ENCODE peak calls at places on chromosomes 5 and 9, in eight cellular contexts. H is aorta; E is effector memory CD4-positive, alpha-beta T cell; O is IMR-90; F is colonic mucosa; J is DND-41; C is K562; A is AG04450. Y is an unnamed sample.

GRCh38 chr5:173397531-173397930 is 69.3 kb upstream of the STC2 start:
- DNase-seq in H (no peak), E (no peak), C (no peak), O (no peak), J (no peak), F (no peak), A (no peak), Y (no peak)

GRCh38 chr5:134127376-134127861 is 12.9 kb downstream of the TCF7 start:
- DNase-seq in E (peak; percentile 66), C (no peak), F (no peak), H (peak; percentile 82), O (peak; percentile 58), J (no peak), A (no peak), Y (no peak)

GRCh38 chr9:134060546-134060945 is 7.3 kb downstream of the BRD3 start:
- DNase-seq in C (no peak), H (no peak), A (no peak), O (no peak), J (no peak), E (no peak), F (no peak), Y (peak; percentile 3)

GRCh38 chr5:143495823-143496275 is 92.4 kb upstream of the NR3C1 start:
- DNase-seq in F (no peak), C (no peak), A (no peak), J (no peak), O (peak; percentile 81), H (no peak), E (no peak), Y (no peak)

GRCh38 chr5:167736992-167737391 is 554.5 kb upstream of the WWC1 start:
- DNase-seq in C (no peak), A (no peak), J (no peak), O (no peak), H (no peak), F (no peak), E (no peak), Y (no peak)

GRCh38 chr5:148924817-148925216 is 98.4 kb downstream of the ADRB2 start:
- DNase-seq in H (no peak), F (peak; percentile 78), J (no peak), A (no peak), O (no peak), E (no peak), C (no peak), Y (no peak)

GRCh38 chr5:169354263-169354662 is 53.3 kb upstream of the SLIT3 start:
- DNase-seq in C (no peak), J (no peak), F (no peak), A (no peak), O (peak; percentile 53), E (no peak), H (no peak), Y (no peak)

GRCh38 chr9:1001838-1002237 is 25.4 kb downstream of the DMRT3 start:
- DNase-seq in H (no peak), A (no peak), F (no peak), E (no peak), J (no peak), C (no peak), O (no peak), Y (no peak)

GRCh38 chr9:4299006-4299795 is 667 bp downstream of the GLIS3 start:
- DNase-seq in J (no peak), O (peak; percentile 50), F (peak; percentile 51), E (no peak), C (no peak), A (no peak), H (peak; percentile 81), Y (no peak)

GRCh38 chr5:91929522-91929817 is 546.4 kb upstream of the ARRDC3 start:
- DNase-seq in O (no peak), E (no peak), F (no peak), C (no peak), A (no peak), J (no peak), H (no peak), Y (no peak)

GRCh38 chr5:115209279-115209678 is 39.6 kb upstream of the TRIM36 start:
- DNase-seq in J (peak; percentile 21), C (no peak), E (no peak), A (no peak), H (no peak), O (peak; percentile 2), F (no peak), Y (no peak)

GRCh38 chr5:145689235-145689634 is 145.9 kb downstream of the PRELID2 start:
- DNase-seq in O (no peak), E (no peak), F (no peak), J (no peak), A (no peak), C (no peak), H (no peak), Y (no peak)

GRCh38 chr9:11025775-11026174 is 413.0 kb upstream of the PTPRD start:
- DNase-seq in A (no peak), E (no peak), F (no peak), H (no peak), C (no peak), O (no peak), J (no peak), Y (no peak)
- H3K9me3 ChIP-seq in A (peaks cover 12% of the 10 kb centered on the region), E (peaks cover 5% of the 10 kb centered on the region), F (no peaks in the 10 kb centered on the region), H (no peaks in the 10 kb centered on the region), C (no peaks in the 10 kb centered on the region), O (peaks cover 4% of the 10 kb centered on the region), J (no peaks in the 10 kb centered on the region), Y (no peaks in the 10 kb centered on the region)

DNA sequence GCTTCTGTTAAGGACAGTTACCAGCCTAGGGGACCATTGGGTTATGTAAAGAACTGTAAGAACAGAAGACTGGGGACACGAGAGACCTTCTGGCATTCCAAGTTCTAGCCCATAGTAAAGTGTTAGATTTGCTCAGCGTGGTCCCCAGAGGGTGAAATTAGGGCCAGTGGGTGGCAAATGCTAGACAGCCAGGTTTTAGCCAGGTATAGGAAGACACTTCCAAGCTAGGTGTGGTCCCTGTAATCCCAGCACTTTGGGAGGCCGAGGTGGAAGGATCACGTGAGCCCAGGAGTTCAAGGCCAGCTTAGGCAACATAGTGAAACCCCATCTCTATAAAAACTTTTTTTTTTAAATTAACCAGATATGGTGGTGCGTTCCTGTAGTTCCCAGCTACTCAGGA is 34.3 kb downstream of the ATPSCKMT start:
- DNase-seq in E (no peak), A (no peak), F (no peak), O (no peak), C (no peak), H (no peak), J (no peak), Y (no peak)
- H3K9me3 ChIP-seq in E (no peaks in the 10 kb centered on the region), A (no peaks in the 10 kb centered on the region), F (no peaks in the 10 kb centered on the region), O (no peaks in the 10 kb centered on the region), C (no peaks in the 10 kb centered on the region), H (no peaks in the 10 kb centered on the region), J (no peaks in the 10 kb centered on the region), Y (no peaks in the 10 kb centered on the region)

GRCh38 chr5:19229210-19229835 is 758.7 kb downstream of the CDH18 start:
- DNase-seq in O (no peak), A (no peak), C (no peak), F (no peak), E (no peak), H (no peak), J (no peak), Y (no peak)

GRCh38 chr5:19233573-19233972 is 754.4 kb downstream of the CDH18 start:
- DNase-seq in O (no peak), J (no peak), H (no peak), E (no peak), F (no peak), A (no peak), C (no peak), Y (no peak)

GRCh38 chr5:19240150-19240549 is 747.9 kb downstream of the CDH18 start:
- DNase-seq in A (no peak), O (no peak), E (no peak), C (no peak), H (no peak), J (no peak), F (no peak), Y (no peak)

GRCh38 chr5:19235101-19235584 is 752.9 kb downstream of the CDH18 start:
- DNase-seq in C (no peak), F (no peak), J (no peak), A (no peak), H (no peak), E (no peak), O (no peak), Y (no peak)
- H3K9me3 ChIP-seq in C (no peaks in the 10 kb centered on the region), F (no peaks in the 10 kb centered on the region), J (no peaks in the 10 kb centered on the region), A (peaks cover 2% of the 10 kb centered on the region), H (no peaks in the 10 kb centered on the region), E (no peaks in the 10 kb centered on the region), O (peaks cover 3% of the 10 kb centered on the region), Y (no peaks in the 10 kb centered on the region)

DNA sequence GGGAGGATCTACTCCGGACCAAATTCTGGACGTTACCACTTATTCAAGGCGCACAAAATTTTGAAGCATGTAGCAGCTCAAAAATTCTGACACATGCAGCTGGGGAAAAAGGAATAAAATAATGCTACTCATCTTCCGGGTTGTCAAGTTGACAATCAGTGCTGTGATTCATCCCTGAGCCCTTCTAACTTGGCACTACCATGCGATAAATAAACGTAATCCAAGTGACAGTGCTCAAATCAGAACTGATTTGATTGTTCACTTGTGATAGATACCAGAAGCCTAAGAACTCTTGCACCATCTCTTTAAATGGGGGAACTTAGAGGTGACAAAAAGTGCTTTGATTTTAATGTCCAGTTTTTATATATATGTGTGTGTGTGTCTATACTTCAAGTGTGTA is 230.2 kb upstream of the TLE4 start:
- DNase-seq in C (no peak), A (no peak), H (no peak), J (no peak), F (no peak), E (no peak), O (no peak), Y (no peak)
- H3K9me3 ChIP-seq in C (no peaks in the 10 kb centered on the region), A (peaks cover 7% of the 10 kb centered on the region), H (peaks cover 4% of the 10 kb centered on the region), J (no peaks in the 10 kb centered on the region), F (no peaks in the 10 kb centered on the region), E (no peaks in the 10 kb centered on the region), O (peaks cover 5% of the 10 kb centered on the region), Y (no peaks in the 10 kb centered on the region)

DNA sequence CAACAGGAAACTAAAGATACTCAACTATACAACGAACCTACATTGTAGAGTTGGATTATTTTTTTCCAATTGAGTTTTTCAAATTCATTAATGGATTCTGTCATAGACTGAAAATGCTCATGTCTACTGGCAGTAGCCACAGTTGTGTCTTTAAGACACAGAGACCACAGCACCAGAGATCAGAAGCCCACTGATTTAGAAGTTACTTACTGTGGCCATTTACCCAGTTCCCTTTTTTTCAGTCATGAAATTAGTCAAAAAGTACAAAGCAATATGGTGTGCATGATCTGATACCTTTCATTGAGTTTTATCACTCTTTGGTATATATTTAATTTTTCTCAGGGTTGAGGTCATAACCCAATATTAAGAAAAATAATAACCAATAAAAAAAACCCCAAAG is 1640.2 kb upstream of the WWC1 start:
- DNase-seq in J (no peak), E (no peak), C (no peak), F (no peak), O (no peak), A (no peak), H (no peak), Y (no peak)
- H3K9me3 ChIP-seq in J (no peaks in the 10 kb centered on the region), E (no peaks in the 10 kb centered on the region), C (no peaks in the 10 kb centered on the region), F (no peaks in the 10 kb centered on the region), O (peaks cover 2% of the 10 kb centered on the region), A (peaks cover 3% of the 10 kb centered on the region), H (no peaks in the 10 kb centered on the region), Y (no peaks in the 10 kb centered on the region)